ENCODE peak calls at places on chromosomes 12 and 14, in six cellular contexts. F, J, G, E, M and X are unnamed samples.

GRCh38 chr12:27427824-27428223 is 18.7 kb upstream of the SMCO2 start:
- DNase-seq in F (no peak), J (no peak), G (no peak), E (no peak), M (no peak), X (no peak)

GRCh38 chr12:6699989-6700645 is 498 bp downstream of the PIANP start:
- DNase-seq in F (peak; percentile 32), J (peak; percentile 34), G (no peak), E (peak; percentile 80), M (no peak), X (no peak)

GRCh38 chr12:39389399-39390150 is 53.3 kb downstream of the KIF21A start:
- DNase-seq in F (no peak), J (no peak), G (no peak), E (no peak), M (no peak), X (no peak)

GRCh38 chr12:67650528-67651379 is 2.2 kb downstream of the DYRK2 start:
- DNase-seq in F (no peak), J (no peak), G (no peak), E (no peak), M (no peak), X (no peak)

GRCh38 chr14:52951730-52952481 is 1.1 kb upstream of the FERMT2 start:
- DNase-seq in F (no peak), J (peak; percentile 61), G (peak; percentile 86), E (no peak), M (peak; percentile 53), X (peak; percentile 23)

GRCh38 chr12:6703631-6704030 is 3.0 kb upstream of the PIANP start:
- DNase-seq in F (peak; percentile 37), J (no peak), G (no peak), E (peak; percentile 43), M (no peak), X (no peak)

GRCh38 chr12:41661141-41661540 is 473.0 kb downstream of the PDZRN4 start:
- DNase-seq in F (no peak), J (no peak), G (no peak), E (no peak), M (no peak), X (no peak)

GRCh38 chr12:100468126-100468525 is 5.5 kb upstream of the NR1H4 start:
- DNase-seq in F (no peak), J (no peak), G (no peak), E (no peak), M (no peak), X (no peak)

GRCh38 chr12:9256341-9256740 is 48.1 kb upstream of the PZP start:
- DNase-seq in F (no peak), J (no peak), G (no peak), E (no peak), M (no peak), X (no peak)

GRCh38 chr14:59342516-59343484 is 122.4 kb downstream of the GPR135 start:
- DNase-seq in F (no peak), J (no peak), G (no peak), E (no peak), M (no peak), X (no peak)

GRCh38 chr14:99930420-99931274 is 134.6 kb upstream of the EVL start:
- DNase-seq in F (no peak), J (no peak), G (peak; percentile 51), E (no peak), M (no peak), X (no peak)

GRCh38 chr14:72682188-72682587 is 211.7 kb downstream of the DPF3 start:
- DNase-seq in F (no peak), J (no peak), G (peak; percentile 76), E (no peak), M (peak; percentile 82), X (no peak)

GRCh38 chr12:11888029-11888428 is 182.7 kb upstream of the BCL2L14 start:
- DNase-seq in F (no peak), J (no peak), G (no peak), E (no peak), M (no peak), X (no peak)

GRCh38 chr12:120260607-120261006 is 4.9 kb downstream of the PXN start:
- DNase-seq in F (no peak), J (no peak), G (no peak), E (no peak), M (no peak), X (no peak)

DNA sequence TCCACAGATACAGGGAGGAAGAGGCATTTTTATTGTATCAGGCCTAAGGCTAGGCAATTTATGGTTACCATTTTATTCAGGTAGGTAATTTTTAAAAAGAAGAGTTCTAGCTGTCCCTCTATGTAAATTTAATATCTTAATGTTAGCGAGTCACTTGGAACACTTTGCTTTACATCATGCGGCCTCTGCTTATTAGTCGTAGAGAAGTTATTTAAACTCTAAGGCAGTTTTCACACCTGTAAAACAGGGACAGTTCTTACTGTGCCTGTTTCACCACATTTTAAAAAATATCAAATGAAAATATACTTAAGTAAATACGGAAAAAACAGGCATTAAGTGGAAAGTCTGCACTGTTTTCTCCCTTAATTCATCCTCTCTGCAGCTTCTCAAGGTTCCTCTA is 71.4 kb upstream of the POC1B start:
- DNase-seq in F (no peak), J (no peak), G (no peak), E (no peak), M (no peak), X (no peak)
- H3K4me3 ChIP-seq in F (no peak overlapping the region), J (no peak overlapping the region), G (no peak overlapping the region), E (no peak overlapping the region), M (no peak overlapping the region), X (no peak overlapping the region)

GRCh38 chr12:85835810-85836715 is at the start of gene RASSF9:
- DNase-seq in F (no peak), J (peak; percentile 84), G (peak; percentile 85), E (peak; percentile 79), M (peak; percentile 77), X (peak; percentile 79)

GRCh38 chr12:85836716-85837100 is 499 bp upstream of the RASSF9 start:
- DNase-seq in F (no peak), J (no peak), G (no peak), E (no peak), M (no peak), X (no peak)

GRCh38 chr12:85833558-85833957 is 2.7 kb downstream of the RASSF9 start:
- DNase-seq in F (no peak), J (no peak), G (no peak), E (no peak), M (no peak), X (no peak)

GRCh38 chr12:85835417-85835809 is 796 bp downstream of the RASSF9 start:
- DNase-seq in F (no peak), J (no peak), G (peak; percentile 54), E (no peak), M (no peak), X (no peak)

DNA sequence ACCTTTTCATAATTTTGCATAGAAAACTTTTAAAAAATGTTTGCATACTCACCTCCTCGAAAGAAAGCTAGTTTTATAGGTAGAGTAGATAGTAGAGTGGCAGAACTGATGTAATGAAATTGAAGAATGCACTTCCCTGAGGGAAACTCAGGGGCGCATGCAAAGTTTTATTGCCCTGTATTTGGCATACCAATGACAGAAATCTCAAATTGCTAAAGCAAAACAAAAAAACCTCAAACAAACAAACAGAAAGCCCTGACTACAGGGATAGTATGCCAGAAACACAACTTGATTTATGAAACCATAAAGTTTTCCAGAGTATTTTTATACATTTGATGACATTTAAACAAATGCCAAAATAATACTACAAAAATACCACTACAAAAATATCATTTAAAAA is 1.8 kb downstream of the RASSF9 start:
- DNase-seq in F (no peak), J (no peak), G (no peak), E (no peak), M (no peak), X (no peak)
- H3K4me3 ChIP-seq in F (no peak overlapping the region), J (peak overlapping the region; percentile 35), G (no peak overlapping the region), E (peak overlapping the region; percentile 54), M (no peak overlapping the region), X (no peak overlapping the region)

GRCh38 chr12:131049569-131050339 is 96.0 kb downstream of the ADGRD1 start:
- DNase-seq in F (no peak), J (no peak), G (no peak), E (peak; percentile 72), M (no peak), X (no peak)
- H3K4me3 ChIP-seq in F (no peak overlapping the region), J (no peak overlapping the region), G (no peak overlapping the region), E (no peak overlapping the region), M (no peak overlapping the region), X (no peak overlapping the region)

DNA sequence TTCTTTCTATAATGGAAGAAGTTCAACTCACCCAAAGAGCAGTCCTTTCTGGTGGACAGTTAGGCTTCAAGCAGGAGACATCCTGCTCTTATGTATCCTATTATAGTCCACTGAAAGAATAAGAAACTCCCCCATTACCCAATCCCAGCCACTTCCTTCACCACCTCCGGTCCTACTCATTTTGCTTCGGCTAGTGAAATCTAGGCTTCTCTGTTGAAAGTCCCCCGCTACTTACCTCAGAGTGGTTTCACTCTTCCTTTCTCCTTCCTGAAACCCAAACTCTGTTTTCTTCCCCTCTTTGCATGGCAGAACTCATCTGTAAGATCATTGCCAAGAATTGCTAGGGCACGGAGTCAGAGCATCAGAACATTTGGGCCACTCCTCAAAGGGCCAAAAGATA is at the start of gene GPR84:
- DNase-seq in F (no peak), J (no peak), G (no peak), E (no peak), M (no peak), X (no peak)
- H3K4me3 ChIP-seq in F (no peak within 1 kb of the TSS), J (no peak within 1 kb of the TSS), G (no peak within 1 kb of the TSS), E (no peak within 1 kb of the TSS), M (no peak within 1 kb of the TSS), X (no peak within 1 kb of the TSS)